ENCODE peak calls at places on chromosomes 6 and 20, in four cellular contexts. One of them, this sample, is unnamed.

GRCh38 chr20:35954907-35955251 is 577 bp upstream of the SCAND1 start:
- DNase-seq in GM12878: no peak
- DNase-seq in K562: no peak
- DNase-seq in HepG2: peak
- DNase-seq in this sample: no peak

GRCh38 chr6:20833881-20834515 is 299.7 kb downstream of the CDKAL1 start:
- DNase-seq in HepG2: no peak
- DNase-seq in K562: no peak
- DNase-seq in GM12878: no peak
- DNase-seq in this sample: no peak

GRCh38 chr6:44624226-44624625 is 236.7 kb downstream of the CDC5L start:
- DNase-seq in GM12878: no peak
- DNase-seq in K562: no peak
- DNase-seq in HepG2: no peak
- DNase-seq in this sample: no peak

GRCh38 chr6:52049252-52050050 is 38.0 kb downstream of the PKHD1 start:
- DNase-seq in HepG2: peak
- DNase-seq in K562: peak
- DNase-seq in GM12878: peak
- DNase-seq in this sample: peak

GRCh38 chr6:36633915-36634314 is 39.8 kb downstream of the SRSF3 start:
- DNase-seq in K562: no peak
- DNase-seq in HepG2: peak
- DNase-seq in GM12878: no peak
- DNase-seq in this sample: no peak

GRCh38 chr6:54493138-54493537 is 184.9 kb downstream of the TINAG start:
- DNase-seq in GM12878: no peak
- DNase-seq in HepG2: no peak
- DNase-seq in K562: no peak
- DNase-seq in this sample: no peak

GRCh38 chr6:3748208-3748701 is 3.3 kb downstream of the PXDC1 start:
- DNase-seq in HepG2: peak
- DNase-seq in K562: peak
- DNase-seq in GM12878: no peak
- DNase-seq in this sample: peak

GRCh38 chr6:122381494-122382083 is 17.9 kb upstream of the HSF2 start:
- DNase-seq in GM12878: peak
- DNase-seq in K562: peak
- DNase-seq in HepG2: peak
- DNase-seq in this sample: peak

GRCh38 chr6:142947702-142948480 is 2.9 kb upstream of the HIVEP2 start:
- DNase-seq in K562: no peak
- DNase-seq in GM12878: no peak
- DNase-seq in HepG2: no peak
- DNase-seq in this sample: no peak

GRCh38 chr6:111592726-111593515 is 12.8 kb downstream of the TRAF3IP2 start:
- DNase-seq in HepG2: no peak
- DNase-seq in GM12878: no peak
- DNase-seq in K562: no peak
- DNase-seq in this sample: no peak

GRCh38 chr20:61953789-61954125 is 111.9 kb downstream of the TAF4 start:
- DNase-seq in GM12878: no peak
- DNase-seq in K562: no peak
- DNase-seq in HepG2: no peak
- DNase-seq in this sample: no peak

GRCh38 chr6:42555477-42556457 is 8.1 kb upstream of the UBR2 start:
- DNase-seq in K562: no peak
- DNase-seq in GM12878: no peak
- DNase-seq in HepG2: peak
- DNase-seq in this sample: no peak

GRCh38 chr6:124960757-124961467 is 1.3 kb upstream of the RNF217 start:
- DNase-seq in HepG2: no peak
- DNase-seq in K562: no peak
- DNase-seq in GM12878: no peak
- DNase-seq in this sample: no peak

GRCh38 chr20:63967330-63968135 is 2.2 kb downstream of the ZNF512B start:
- DNase-seq in HepG2: no peak
- DNase-seq in K562: no peak
- DNase-seq in GM12878: no peak
- DNase-seq in this sample: no peak

GRCh38 chr20:47281376-47281775 is 75.1 kb downstream of the ZMYND8 start:
- DNase-seq in K562: no peak
- DNase-seq in HepG2: no peak
- DNase-seq in GM12878: no peak
- DNase-seq in this sample: no peak

GRCh38 chr6:121482004-121482693 is 46.7 kb downstream of the GJA1 start:
- DNase-seq in K562: no peak
- DNase-seq in HepG2: no peak
- DNase-seq in GM12878: no peak
- DNase-seq in this sample: no peak

GRCh38 chr20:9185511-9185910 is 116.6 kb downstream of the PLCB4 start:
- DNase-seq in K562: no peak
- DNase-seq in GM12878: no peak
- DNase-seq in HepG2: no peak
- DNase-seq in this sample: no peak

GRCh38 chr6:84762220-84762940 is 2.0 kb downstream of the TBX18 start:
- DNase-seq in HepG2: no peak
- DNase-seq in GM12878: no peak
- DNase-seq in K562: peak
- DNase-seq in this sample: peak

GRCh38 chr6:161162722-161163121 is 111.1 kb downstream of the AGPAT4 start:
- DNase-seq in GM12878: no peak
- DNase-seq in HepG2: no peak
- DNase-seq in K562: no peak
- DNase-seq in this sample: no peak

GRCh38 chr6:116268589-116269293 is 11.0 kb downstream of the TSPYL1 start:
- DNase-seq in GM12878: no peak
- DNase-seq in K562: peak
- DNase-seq in HepG2: peak
- DNase-seq in this sample: peak

GRCh38 chr6:106275692-106276091 is 49.9 kb downstream of the ATG5 start:
- DNase-seq in HepG2: no peak
- DNase-seq in K562: no peak
- DNase-seq in GM12878: no peak
- DNase-seq in this sample: no peak

GRCh38 chr6:69933239-69933638 is 66.9 kb downstream of the COL19A1 start:
- DNase-seq in GM12878: no peak
- DNase-seq in HepG2: no peak
- DNase-seq in K562: no peak
- DNase-seq in this sample: no peak

GRCh38 chr20:54176610-54177009 is 2.8 kb upstream of the CYP24A1 start:
- DNase-seq in HepG2: no peak
- DNase-seq in K562: no peak
- DNase-seq in GM12878: no peak
- DNase-seq in this sample: no peak

GRCh38 chr6:17397764-17398194 is 4.4 kb downstream of the CAP2 start:
- DNase-seq in HepG2: no peak
- DNase-seq in GM12878: no peak
- DNase-seq in K562: no peak
- DNase-seq in this sample: no peak

GRCh38 chr6:20969551-20969950 is 435.3 kb downstream of the CDKAL1 start:
- DNase-seq in HepG2: no peak
- DNase-seq in K562: no peak
- DNase-seq in GM12878: no peak
- DNase-seq in this sample: no peak

GRCh38 chr20:37421988-37422387 is 76.0 kb downstream of the SRC start:
- DNase-seq in HepG2: no peak
- DNase-seq in GM12878: no peak
- DNase-seq in K562: no peak
- DNase-seq in this sample: no peak

GRCh38 chr6:37868447-37868825 is 48.9 kb downstream of the ZFAND3 start:
- DNase-seq in K562: no peak
- DNase-seq in GM12878: no peak
- DNase-seq in HepG2: no peak
- DNase-seq in this sample: no peak

GRCh38 chr6:12849420-12850200 is 133.0 kb downstream of the PHACTR1 start:
- DNase-seq in K562: no peak
- DNase-seq in HepG2: no peak
- DNase-seq in GM12878: no peak
- DNase-seq in this sample: no peak

DNA sequence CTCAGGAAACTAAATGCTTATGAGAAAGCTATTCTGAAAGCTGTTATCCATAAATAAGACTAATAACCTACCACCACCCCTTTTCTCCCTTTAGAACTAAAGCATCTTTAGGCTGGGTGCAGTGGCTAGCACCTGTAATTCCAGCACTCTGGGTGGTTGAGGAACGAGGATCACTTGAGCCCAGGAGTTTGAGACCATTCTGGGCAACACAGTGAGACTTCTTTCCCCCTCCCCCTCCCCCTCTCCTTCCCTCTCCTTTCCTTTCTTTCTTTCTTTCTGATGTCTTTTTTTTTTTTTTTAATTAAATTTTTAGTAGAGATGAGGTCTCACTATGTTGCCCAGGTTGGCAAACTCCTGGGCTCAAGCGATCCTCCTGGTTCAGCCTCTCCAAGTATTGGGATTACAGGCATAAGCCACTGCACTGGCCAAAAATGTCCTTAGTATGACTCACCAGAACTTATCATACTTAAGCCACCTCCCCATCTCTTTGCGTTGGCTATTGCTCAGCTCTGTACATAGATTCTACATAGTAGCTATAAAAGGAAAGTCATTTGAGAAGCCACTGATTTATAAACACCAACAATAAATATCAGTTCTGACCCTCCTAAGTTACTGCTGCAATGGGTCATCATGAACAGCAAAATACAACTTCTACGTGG is 54.8 kb upstream of the SPDEF start:
- DNase-seq in HepG2: peak
- DNase-seq in GM12878: no peak
- DNase-seq in K562: peak
- DNase-seq in this sample: no peak
- TF ChIP-seq TARDBP in HepG2: no peak
- TF ChIP-seq TARDBP in GM12878: no peak
- TF ChIP-seq TARDBP in K562: no peak
- TF ChIP-seq TARDBP in this sample: no peak

DNA sequence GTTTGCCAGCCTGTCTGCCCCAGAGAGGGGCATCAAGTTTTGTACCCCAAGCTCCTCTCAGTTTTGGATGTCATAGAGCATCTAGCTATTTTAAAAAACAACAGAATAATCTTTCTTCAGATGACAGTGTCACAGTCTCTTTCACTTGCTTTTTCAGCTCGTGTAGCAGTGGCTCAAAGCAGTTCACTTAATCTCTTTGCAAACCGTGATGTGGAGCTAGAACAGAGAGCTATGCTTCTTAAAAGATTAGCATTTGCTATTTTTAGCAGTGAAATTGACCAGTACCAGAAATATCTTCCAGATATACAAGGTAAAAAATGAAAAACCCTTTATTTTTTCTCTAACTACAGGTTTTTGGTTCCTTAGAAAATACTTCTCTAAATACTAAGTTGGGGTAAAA is 37.3 kb downstream of the PGM3 start:
- DNase-seq in K562: no peak
- DNase-seq in HepG2: no peak
- DNase-seq in GM12878: no peak
- DNase-seq in this sample: no peak
- TF ChIP-seq FOXK2 in K562: no peak
- TF ChIP-seq FOXK2 in HepG2: no peak
- TF ChIP-seq FOXK2 in GM12878: no peak
- TF ChIP-seq FOXK2 in this sample: no peak

DNA sequence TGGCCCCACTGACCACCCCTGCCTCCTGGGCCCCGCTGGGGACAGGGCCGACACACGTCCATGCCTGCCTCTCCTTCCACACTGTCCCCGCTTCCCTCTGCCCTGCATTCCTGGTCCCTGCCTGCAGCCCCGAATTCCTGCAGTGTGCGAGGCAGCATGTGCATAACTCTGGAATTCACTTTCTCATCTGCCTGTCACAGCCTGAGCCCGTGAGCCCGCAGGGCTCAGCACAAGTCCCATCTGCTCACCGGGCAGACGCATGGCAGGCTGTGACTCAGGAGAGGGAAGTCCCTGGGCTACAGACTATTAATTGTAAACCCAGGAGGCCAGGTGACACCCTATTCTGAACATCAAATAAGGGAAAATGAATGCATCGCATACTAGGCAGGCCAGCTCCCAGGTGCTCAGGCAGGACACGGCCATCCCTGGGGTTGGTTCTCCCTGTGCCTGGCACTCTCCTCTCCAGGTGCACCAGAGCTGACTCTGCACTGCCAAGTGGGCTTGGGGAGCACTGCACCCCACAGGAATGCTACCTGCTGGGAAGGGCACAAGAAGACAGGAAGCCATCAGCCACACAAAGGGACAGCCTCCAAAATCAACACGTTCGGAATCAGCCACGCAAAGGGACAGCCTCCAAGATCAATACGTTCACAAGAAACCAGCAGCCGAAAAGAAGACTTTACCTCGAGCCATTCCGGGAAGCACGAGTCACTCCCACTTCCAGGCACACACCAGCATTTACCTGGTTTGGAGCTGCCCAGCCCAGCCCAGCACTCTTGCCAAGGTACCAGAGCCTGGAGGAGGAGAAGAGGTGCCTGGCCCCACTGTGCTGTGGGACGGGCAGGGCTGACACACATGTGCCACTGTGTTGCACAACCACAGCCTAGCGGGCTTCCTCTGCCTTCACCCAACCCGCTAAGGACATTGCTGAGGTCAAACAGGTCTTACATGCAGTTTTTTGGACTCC is 65.9 kb downstream of the DLL1 start:
- DNase-seq in HepG2: no peak
- DNase-seq in K562: no peak
- DNase-seq in GM12878: no peak
- DNase-seq in this sample: no peak
- TF ChIP-seq FOXM1 in HepG2: no peak
- TF ChIP-seq FOXM1 in K562: no peak
- TF ChIP-seq FOXM1 in GM12878: no peak
- TF ChIP-seq FOXM1 in this sample: no peak

GRCh38 chr20:57174737-57175136 is 91.7 kb downstream of the BMP7 start:
- DNase-seq in K562: no peak
- DNase-seq in GM12878: no peak
- DNase-seq in HepG2: no peak
- DNase-seq in this sample: no peak
- TF ChIP-seq TARDBP in K562: no peak
- TF ChIP-seq TARDBP in GM12878: no peak
- TF ChIP-seq TARDBP in HepG2: no peak
- TF ChIP-seq TARDBP in this sample: no peak

This sample was measured in HEK293T.